ENCODE peak calls at places on chromosomes 16 and 17, in eight cellular contexts. One of them, this sample, is unnamed.

GRCh38 chr17:63827801-63828221 is 348 bp upstream of the FTSJ3 start:
- DNase-seq in transverse colon: no peak
- DNase-seq in SK-N-SH: no peak
- DNase-seq in suprapubic skin: no peak
- DNase-seq in ovary: no peak
- DNase-seq in A549: no peak
- DNase-seq in upper lobe of left lung: no peak
- DNase-seq in stomach: no peak
- DNase-seq in this sample: no peak

GRCh38 chr17:55769625-55770000 is 18.8 kb downstream of the PCTP start:
- DNase-seq in suprapubic skin: no peak
- DNase-seq in upper lobe of left lung: no peak
- DNase-seq in A549: peak; percentile 12
- DNase-seq in transverse colon: peak; percentile 17
- DNase-seq in ovary: no peak
- DNase-seq in stomach: no peak
- DNase-seq in SK-N-SH: no peak
- DNase-seq in this sample: peak; percentile 73

GRCh38 chr17:83171661-83172060 is 92.3 kb downstream of the METRNL start:
- DNase-seq in upper lobe of left lung: peak; percentile 69
- DNase-seq in ovary: peak; percentile 7
- DNase-seq in stomach: no peak
- DNase-seq in SK-N-SH: peak; percentile 33
- DNase-seq in transverse colon: no peak
- DNase-seq in suprapubic skin: no peak
- DNase-seq in A549: no peak
- DNase-seq in this sample: no peak

GRCh38 chr16:18841833-18842525 is 40.6 kb upstream of the ARL6IP1 start:
- DNase-seq in transverse colon: no peak
- DNase-seq in upper lobe of left lung: no peak
- DNase-seq in ovary: no peak
- DNase-seq in SK-N-SH: no peak
- DNase-seq in A549: no peak
- DNase-seq in stomach: no peak
- DNase-seq in suprapubic skin: no peak
- DNase-seq in this sample: no peak

GRCh38 chr17:63434951-63435571 is 11.0 kb downstream of the CYB561 start:
- DNase-seq in suprapubic skin: no peak
- DNase-seq in A549: peak; percentile 62
- DNase-seq in SK-N-SH: peak; percentile 69
- DNase-seq in stomach: peak; percentile 96
- DNase-seq in transverse colon: peak; percentile 83
- DNase-seq in upper lobe of left lung: no peak
- DNase-seq in ovary: no peak
- DNase-seq in this sample: peak; percentile 81

GRCh38 chr17:73025041-73025440 is 67.4 kb downstream of the SLC39A11 start:
- DNase-seq in suprapubic skin: no peak
- DNase-seq in upper lobe of left lung: no peak
- DNase-seq in stomach: no peak
- DNase-seq in transverse colon: no peak
- DNase-seq in ovary: no peak
- DNase-seq in SK-N-SH: no peak
- DNase-seq in A549: no peak
- DNase-seq in this sample: no peak

GRCh38 chr17:45749831-45750335 is 34.2 kb upstream of the CRHR1 start:
- DNase-seq in A549: no peak
- DNase-seq in stomach: no peak
- DNase-seq in transverse colon: no peak
- DNase-seq in suprapubic skin: no peak
- DNase-seq in SK-N-SH: no peak
- DNase-seq in ovary: no peak
- DNase-seq in upper lobe of left lung: no peak
- DNase-seq in this sample: no peak

GRCh38 chr16:30953511-30954124 is 3.9 kb upstream of the SETD1A start:
- DNase-seq in upper lobe of left lung: peak; percentile 79
- DNase-seq in stomach: peak; percentile 56
- DNase-seq in A549: peak; percentile 86
- DNase-seq in transverse colon: peak; percentile 73
- DNase-seq in SK-N-SH: peak; percentile 76
- DNase-seq in ovary: peak; percentile 69
- DNase-seq in suprapubic skin: no peak
- DNase-seq in this sample: peak; percentile 76

GRCh38 chr17:33500141-33500540 is 207.0 kb upstream of the ASIC2 start:
- DNase-seq in upper lobe of left lung: no peak
- DNase-seq in suprapubic skin: no peak
- DNase-seq in ovary: no peak
- DNase-seq in A549: no peak
- DNase-seq in SK-N-SH: no peak
- DNase-seq in stomach: no peak
- DNase-seq in transverse colon: no peak
- DNase-seq in this sample: no peak

GRCh38 chr17:78557598-78558039 is 19.6 kb downstream of the DNAH17 start:
- DNase-seq in ovary: no peak
- DNase-seq in upper lobe of left lung: no peak
- DNase-seq in suprapubic skin: no peak
- DNase-seq in stomach: no peak
- DNase-seq in transverse colon: no peak
- DNase-seq in A549: peak; percentile 46
- DNase-seq in SK-N-SH: peak; percentile 59
- DNase-seq in this sample: no peak

GRCh38 chr16:716250-716607 is 1.3 kb downstream of the METRN start:
- DNase-seq in transverse colon: no peak
- DNase-seq in stomach: peak; percentile 48
- DNase-seq in upper lobe of left lung: peak; percentile 68
- DNase-seq in suprapubic skin: no peak
- DNase-seq in SK-N-SH: peak; percentile 86
- DNase-seq in ovary: no peak
- DNase-seq in A549: peak; percentile 77
- DNase-seq in this sample: no peak

GRCh38 chr16:69326172-69326873 is 4.1 kb downstream of the PDF start:
- DNase-seq in upper lobe of left lung: no peak
- DNase-seq in transverse colon: peak; percentile 62
- DNase-seq in ovary: no peak
- DNase-seq in SK-N-SH: no peak
- DNase-seq in suprapubic skin: no peak
- DNase-seq in A549: no peak
- DNase-seq in stomach: no peak
- DNase-seq in this sample: no peak

GRCh38 chr17:50630524-50631194 is 4.0 kb upstream of the ABCC3 start:
- DNase-seq in ovary: no peak
- DNase-seq in upper lobe of left lung: peak; percentile 84
- DNase-seq in SK-N-SH: peak; percentile 89
- DNase-seq in suprapubic skin: no peak
- DNase-seq in A549: peak; percentile 66
- DNase-seq in transverse colon: peak; percentile 94
- DNase-seq in stomach: peak; percentile 92
- DNase-seq in this sample: no peak

GRCh38 chr16:8550728-8551387 is 39.5 kb downstream of the TMEM114 start:
- DNase-seq in suprapubic skin: no peak
- DNase-seq in upper lobe of left lung: no peak
- DNase-seq in A549: no peak
- DNase-seq in stomach: peak; percentile 10
- DNase-seq in ovary: no peak
- DNase-seq in transverse colon: no peak
- DNase-seq in SK-N-SH: no peak
- DNase-seq in this sample: no peak

GRCh38 chr17:73027130-73027741 is 65.3 kb downstream of the SLC39A11 start:
- DNase-seq in suprapubic skin: no peak
- DNase-seq in SK-N-SH: no peak
- DNase-seq in A549: no peak
- DNase-seq in upper lobe of left lung: no peak
- DNase-seq in stomach: no peak
- DNase-seq in ovary: no peak
- DNase-seq in transverse colon: no peak
- DNase-seq in this sample: no peak

GRCh38 chr16:67490330-67491096 is 7.2 kb upstream of the AGRP start:
- DNase-seq in stomach: no peak
- DNase-seq in transverse colon: no peak
- DNase-seq in SK-N-SH: no peak
- DNase-seq in A549: no peak
- DNase-seq in suprapubic skin: no peak
- DNase-seq in upper lobe of left lung: no peak
- DNase-seq in ovary: no peak
- DNase-seq in this sample: no peak

GRCh38 chr16:68389006-68389405 is 59.3 kb downstream of the SMPD3 start:
- DNase-seq in upper lobe of left lung: peak; percentile 27
- DNase-seq in suprapubic skin: no peak
- DNase-seq in SK-N-SH: no peak
- DNase-seq in transverse colon: no peak
- DNase-seq in A549: no peak
- DNase-seq in ovary: no peak
- DNase-seq in stomach: no peak
- DNase-seq in this sample: no peak

DNA sequence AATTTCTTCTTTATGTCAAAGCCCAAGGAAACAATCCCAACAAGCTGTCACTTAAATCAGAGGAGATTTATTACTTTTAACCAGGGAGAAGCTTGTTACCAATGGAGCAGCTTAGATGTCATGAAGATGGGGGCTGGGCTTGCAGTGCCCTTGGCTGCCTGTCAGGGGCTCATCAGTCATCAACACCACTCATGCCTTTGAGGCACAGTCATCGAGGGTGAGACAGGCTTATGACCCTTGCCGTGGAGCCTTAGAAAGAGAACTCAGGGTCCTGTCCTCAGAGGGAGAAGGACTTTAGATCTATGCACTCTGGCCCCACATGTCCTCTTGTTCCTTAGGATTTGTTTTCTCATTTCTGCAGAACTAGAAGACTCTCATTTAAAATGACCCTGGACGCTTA is 318.3 kb downstream of the CBLN1 start:
- DNase-seq in suprapubic skin: no peak
- DNase-seq in SK-N-SH: no peak
- DNase-seq in upper lobe of left lung: no peak
- DNase-seq in ovary: no peak
- DNase-seq in A549: peak; percentile 17
- DNase-seq in transverse colon: no peak
- DNase-seq in stomach: no peak
- DNase-seq in this sample: no peak
- TF ChIP-seq EP300 in suprapubic skin: no peak
- TF ChIP-seq EP300 in SK-N-SH: no peak
- TF ChIP-seq EP300 in upper lobe of left lung: no peak
- TF ChIP-seq EP300 in ovary: no peak
- TF ChIP-seq EP300 in A549: no peak
- TF ChIP-seq EP300 in transverse colon: no peak
- TF ChIP-seq EP300 in stomach: no peak
- TF ChIP-seq EP300 in this sample: no peak

DNA sequence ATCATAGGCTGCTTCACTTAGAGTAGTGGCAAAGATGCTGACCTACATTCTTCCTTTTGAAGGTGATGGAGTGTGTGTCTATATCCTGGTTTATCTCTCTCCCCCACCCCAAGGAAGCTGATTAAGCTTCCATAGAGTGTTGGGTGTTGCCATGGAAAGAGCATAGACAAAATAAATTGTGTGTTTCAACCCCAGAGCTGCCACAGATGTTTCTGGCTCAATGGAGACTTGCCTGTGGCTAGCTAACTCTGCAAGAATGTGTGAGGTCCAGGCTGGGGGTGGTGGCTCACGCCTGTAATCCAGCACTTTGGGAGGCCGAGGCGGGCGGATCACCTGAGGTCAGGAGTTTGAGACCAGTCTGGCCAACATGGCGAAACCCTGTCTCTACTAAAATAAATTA is 4.5 kb upstream of the RARA start:
- DNase-seq in ovary: no peak
- DNase-seq in SK-N-SH: no peak
- DNase-seq in suprapubic skin: peak; percentile 76
- DNase-seq in stomach: no peak
- DNase-seq in A549: no peak
- DNase-seq in upper lobe of left lung: no peak
- DNase-seq in transverse colon: no peak
- DNase-seq in this sample: peak; percentile 74
- H3K4me1 ChIP-seq in ovary: peaks cover 24% of the 10 kb centered on the region
- H3K4me1 ChIP-seq in SK-N-SH: peaks cover 47% of the 10 kb centered on the region
- H3K4me1 ChIP-seq in suprapubic skin: peaks cover 57% of the 10 kb centered on the region
- H3K4me1 ChIP-seq in stomach: peaks cover 36% of the 10 kb centered on the region
- H3K4me1 ChIP-seq in A549: peaks cover 47% of the 10 kb centered on the region
- H3K4me1 ChIP-seq in upper lobe of left lung: peaks cover 58% of the 10 kb centered on the region
- H3K4me1 ChIP-seq in transverse colon: peaks cover 46% of the 10 kb centered on the region
- H3K4me1 ChIP-seq in this sample: no peaks in the 10 kb centered on the region

DNA sequence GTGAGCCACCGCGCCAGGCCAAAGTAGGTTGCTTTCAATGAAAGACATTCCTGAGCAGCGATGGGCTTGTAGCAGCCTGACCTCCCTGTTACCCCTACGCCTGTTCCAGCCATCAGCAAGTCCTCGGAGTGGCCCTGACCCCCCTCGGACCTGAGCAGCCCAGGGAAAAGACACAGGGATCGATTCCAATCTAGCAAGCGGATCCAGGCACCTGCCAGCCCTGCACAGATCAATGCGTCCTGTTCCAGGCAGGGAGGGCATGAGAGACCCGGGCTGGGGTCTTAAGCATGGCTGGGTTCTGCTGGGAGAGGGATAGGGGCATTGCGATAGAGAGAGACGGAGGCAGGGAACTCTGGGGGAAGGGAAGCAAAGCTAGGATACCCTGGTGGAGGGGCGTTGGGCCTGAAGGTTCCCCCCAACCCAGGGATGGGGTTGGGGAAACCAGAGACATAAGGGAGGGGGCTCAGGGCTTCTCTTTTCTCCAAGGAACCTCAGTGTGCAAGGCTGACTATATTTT is 21.9 kb downstream of the SRCIN1 start:
- DNase-seq in upper lobe of left lung: no peak
- DNase-seq in transverse colon: no peak
- DNase-seq in ovary: no peak
- DNase-seq in A549: no peak
- DNase-seq in SK-N-SH: no peak
- DNase-seq in stomach: no peak
- DNase-seq in suprapubic skin: no peak
- DNase-seq in this sample: no peak
- H3K4me3 ChIP-seq in upper lobe of left lung: no peak overlapping the region
- H3K4me3 ChIP-seq in transverse colon: no peak overlapping the region
- H3K4me3 ChIP-seq in ovary: no peak overlapping the region
- H3K4me3 ChIP-seq in A549: no peak overlapping the region
- H3K4me3 ChIP-seq in SK-N-SH: no peak overlapping the region
- H3K4me3 ChIP-seq in stomach: no peak overlapping the region
- H3K4me3 ChIP-seq in suprapubic skin: no peak overlapping the region
- H3K4me3 ChIP-seq in this sample: no peak overlapping the region

GRCh38 chr16:3642397-3643094 is 11.9 kb upstream of the DNASE1 start:
- DNase-seq in ovary: no peak
- DNase-seq in transverse colon: peak; percentile 42
- DNase-seq in suprapubic skin: peak; percentile 72
- DNase-seq in stomach: peak; percentile 45
- DNase-seq in SK-N-SH: peak; percentile 91
- DNase-seq in A549: no peak
- DNase-seq in upper lobe of left lung: no peak
- DNase-seq in this sample: peak; percentile 66

GRCh38 chr16:3640207-3640606 is 14.3 kb upstream of the DNASE1 start:
- DNase-seq in stomach: no peak
- DNase-seq in suprapubic skin: peak; percentile 7
- DNase-seq in A549: no peak
- DNase-seq in transverse colon: no peak
- DNase-seq in ovary: no peak
- DNase-seq in upper lobe of left lung: no peak
- DNase-seq in SK-N-SH: peak; percentile 23
- DNase-seq in this sample: no peak

GRCh38 chr16:3641801-3642396 is 12.6 kb upstream of the DNASE1 start:
- DNase-seq in A549: no peak
- DNase-seq in suprapubic skin: peak; percentile 72
- DNase-seq in ovary: no peak
- DNase-seq in SK-N-SH: peak; percentile 46
- DNase-seq in stomach: peak; percentile 14
- DNase-seq in upper lobe of left lung: no peak
- DNase-seq in transverse colon: no peak
- DNase-seq in this sample: peak; percentile 34

GRCh38 chr16:3638916-3639644 is 15.4 kb upstream of the DNASE1 start:
- DNase-seq in transverse colon: no peak
- DNase-seq in ovary: no peak
- DNase-seq in stomach: peak; percentile 17
- DNase-seq in A549: no peak
- DNase-seq in suprapubic skin: peak; percentile 29
- DNase-seq in upper lobe of left lung: no peak
- DNase-seq in SK-N-SH: no peak
- DNase-seq in this sample: no peak

GRCh38 chr16:3640632-3641501 is 13.6 kb upstream of the DNASE1 start:
- DNase-seq in stomach: no peak
- DNase-seq in suprapubic skin: peak; percentile 69
- DNase-seq in upper lobe of left lung: no peak
- DNase-seq in A549: no peak
- DNase-seq in SK-N-SH: no peak
- DNase-seq in ovary: no peak
- DNase-seq in transverse colon: no peak
- DNase-seq in this sample: peak; percentile 50
- TF ChIP-seq EP300 in stomach: no peak
- TF ChIP-seq EP300 in suprapubic skin: no peak
- TF ChIP-seq EP300 in upper lobe of left lung: no peak
- TF ChIP-seq EP300 in A549: no peak
- TF ChIP-seq EP300 in SK-N-SH: no peak
- TF ChIP-seq EP300 in ovary: no peak
- TF ChIP-seq EP300 in transverse colon: no peak
- TF ChIP-seq EP300 in this sample: no peak